ENCODE peak calls at places on chromosome 6, in four cellular contexts. One of them, this sample, is unnamed.

GRCh38 chr6:15997751-15998388 is 131.0 kb upstream of the MYLIP start:
- DNase-seq in IMR-90: no peak
- DNase-seq in H1: no peak
- DNase-seq in mesendoderm: no peak
- DNase-seq in this sample: no peak

GRCh38 chr6:24929255-24929654 is 6.5 kb downstream of the RIPOR2 start:
- DNase-seq in IMR-90: no peak
- DNase-seq in H1: no peak
- DNase-seq in mesendoderm: no peak
- DNase-seq in this sample: no peak

GRCh38 chr6:111871207-111871606 is 2.0 kb downstream of the FYN start:
- DNase-seq in IMR-90: no peak
- DNase-seq in H1: no peak
- DNase-seq in mesendoderm: no peak
- DNase-seq in this sample: no peak

GRCh38 chr6:44264154-44265002 is 973 bp downstream of the NFKBIE start:
- DNase-seq in IMR-90: peak
- DNase-seq in H1: no peak
- DNase-seq in mesendoderm: no peak
- DNase-seq in this sample: no peak

GRCh38 chr6:5665173-5665572 is 341.6 kb downstream of the NRN1 start:
- DNase-seq in IMR-90: no peak
- DNase-seq in H1: no peak
- DNase-seq in mesendoderm: no peak
- DNase-seq in this sample: no peak

GRCh38 chr6:4313044-4313686 is 177.8 kb upstream of the ECI2 start:
- DNase-seq in IMR-90: peak
- DNase-seq in H1: no peak
- DNase-seq in mesendoderm: peak
- DNase-seq in this sample: peak

GRCh38 chr6:23036401-23036983 is 467.1 kb downstream of the HDGFL1 start:
- DNase-seq in IMR-90: peak
- DNase-seq in H1: no peak
- DNase-seq in mesendoderm: no peak
- DNase-seq in this sample: no peak

GRCh38 chr6:4687656-4687988 is 88.6 kb upstream of the CDYL start:
- DNase-seq in IMR-90: no peak
- DNase-seq in H1: no peak
- DNase-seq in mesendoderm: no peak
- DNase-seq in this sample: no peak

GRCh38 chr6:118641042-118641441 is 10.3 kb downstream of the CEP85L start:
- DNase-seq in IMR-90: no peak
- DNase-seq in H1: no peak
- DNase-seq in mesendoderm: peak
- DNase-seq in this sample: no peak

GRCh38 chr6:10269814-10270472 is 144.9 kb downstream of the TFAP2A start:
- DNase-seq in IMR-90: no peak
- DNase-seq in H1: no peak
- DNase-seq in mesendoderm: no peak
- DNase-seq in this sample: no peak

GRCh38 chr6:162099685-162100084 is 627.9 kb downstream of the PRKN start:
- DNase-seq in IMR-90: peak
- DNase-seq in H1: no peak
- DNase-seq in mesendoderm: no peak
- DNase-seq in this sample: no peak

GRCh38 chr6:30511147-30511546 is 21.8 kb downstream of the HLA-E start:
- DNase-seq in IMR-90: no peak
- DNase-seq in H1: no peak
- DNase-seq in mesendoderm: no peak
- DNase-seq in this sample: no peak

GRCh38 chr6:7216941-7217621 is 95.9 kb downstream of the SSR1 start:
- DNase-seq in IMR-90: no peak
- DNase-seq in H1: no peak
- DNase-seq in mesendoderm: peak
- DNase-seq in this sample: no peak

GRCh38 chr6:110509617-110510231 is 33.3 kb upstream of the SLC22A16 start:
- DNase-seq in IMR-90: peak
- DNase-seq in H1: no peak
- DNase-seq in mesendoderm: peak
- DNase-seq in this sample: no peak

GRCh38 chr6:14126250-14126649 is 8.7 kb downstream of the CD83 start:
- DNase-seq in IMR-90: peak
- DNase-seq in H1: no peak
- DNase-seq in mesendoderm: no peak
- DNase-seq in this sample: no peak

GRCh38 chr6:15148356-15149058 is 97.4 kb upstream of the JARID2 start:
- DNase-seq in IMR-90: peak
- DNase-seq in H1: no peak
- DNase-seq in mesendoderm: peak
- DNase-seq in this sample: peak

GRCh38 chr6:38591451-38591850 is 48.3 kb downstream of the BTBD9 start:
- DNase-seq in IMR-90: no peak
- DNase-seq in H1: no peak
- DNase-seq in mesendoderm: no peak
- DNase-seq in this sample: no peak

GRCh38 chr6:4901256-4902061 is 102.4 kb downstream of the RPP40 start:
- DNase-seq in IMR-90: no peak
- DNase-seq in H1: no peak
- DNase-seq in mesendoderm: no peak
- DNase-seq in this sample: no peak

GRCh38 chr6:18162401-18162800 is 7.2 kb downstream of the KDM1B start:
- DNase-seq in IMR-90: no peak
- DNase-seq in H1: no peak
- DNase-seq in mesendoderm: no peak
- DNase-seq in this sample: no peak

GRCh38 chr6:18166314-18167007 is 11.2 kb downstream of the KDM1B start:
- DNase-seq in IMR-90: peak
- DNase-seq in H1: no peak
- DNase-seq in mesendoderm: no peak
- DNase-seq in this sample: no peak

GRCh38 chr6:18161437-18161836 is 6.2 kb downstream of the KDM1B start:
- DNase-seq in IMR-90: no peak
- DNase-seq in H1: no peak
- DNase-seq in mesendoderm: no peak
- DNase-seq in this sample: no peak

GRCh38 chr6:18168264-18168663 is 13.0 kb downstream of the KDM1B start:
- DNase-seq in IMR-90: no peak
- DNase-seq in H1: no peak
- DNase-seq in mesendoderm: no peak
- DNase-seq in this sample: no peak

DNA sequence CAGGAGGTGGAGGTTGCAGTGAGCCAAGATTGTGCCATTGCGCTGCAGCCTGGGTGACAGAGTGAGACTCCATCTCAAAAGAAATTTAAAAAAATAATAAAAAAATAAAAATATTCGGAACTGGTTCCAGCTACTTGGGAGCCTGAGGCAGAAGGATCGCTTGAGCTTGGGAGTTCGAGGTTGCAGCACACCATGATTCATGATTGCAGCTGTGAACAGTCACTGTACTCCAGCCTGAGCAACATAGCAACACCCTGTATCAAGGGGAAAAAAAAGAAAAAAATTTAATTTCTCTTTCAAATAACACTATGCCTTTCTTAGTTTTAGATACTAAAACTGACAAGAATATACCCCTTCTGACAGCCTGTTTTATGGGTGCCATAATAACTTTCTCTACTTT is 10.5 kb downstream of the KDM1B start:
- DNase-seq in IMR-90: peak
- DNase-seq in H1: no peak
- DNase-seq in mesendoderm: no peak
- DNase-seq in this sample: no peak
- H4K5ac ChIP-seq in IMR-90: no peak
- H4K5ac ChIP-seq in H1: no peak
- H4K5ac ChIP-seq in mesendoderm: no peak
- H4K5ac ChIP-seq in this sample: no peak

DNA sequence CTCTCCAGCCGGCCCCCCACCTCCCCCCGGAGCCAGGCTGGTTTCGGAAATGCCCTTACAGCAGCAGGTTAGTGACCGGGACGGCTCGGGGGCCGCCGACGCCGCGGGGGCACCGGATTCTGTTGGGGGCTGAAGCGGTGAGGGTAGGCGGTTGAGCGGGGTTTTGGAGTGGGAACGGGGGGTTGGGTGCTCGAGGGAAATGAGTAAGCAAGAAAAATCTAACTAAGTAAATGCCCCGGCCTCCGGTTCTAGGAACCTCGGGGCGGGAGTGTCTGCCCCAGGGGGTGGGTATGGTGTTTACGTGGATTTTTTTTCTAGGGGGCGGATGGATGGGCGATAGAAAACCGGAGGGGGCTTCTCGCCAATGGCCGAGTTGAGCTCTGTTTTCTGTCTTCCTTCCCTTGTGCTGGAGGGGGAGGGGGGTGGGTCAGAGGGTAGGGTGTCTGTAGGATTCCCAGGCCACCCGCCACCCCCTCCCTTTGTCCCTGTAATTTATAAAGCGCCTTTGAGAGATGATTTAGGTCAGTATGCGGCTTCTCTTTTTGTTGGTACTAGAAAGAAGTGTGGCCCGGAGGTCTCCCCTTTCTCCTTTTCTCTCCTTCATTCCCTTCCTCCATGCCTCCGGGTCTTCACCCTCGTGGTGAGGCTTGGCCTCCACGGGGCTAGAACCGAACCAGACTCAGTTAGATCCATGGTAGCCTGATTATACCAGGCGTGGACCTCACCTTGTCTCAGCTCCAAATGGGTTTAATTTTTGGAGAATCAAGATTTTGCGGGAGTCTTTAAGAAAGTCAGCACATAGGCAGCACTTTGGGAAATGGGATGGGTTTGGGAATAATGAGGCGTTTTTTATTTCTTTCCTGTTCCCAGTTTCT is 2.3 kb downstream of the E2F3 start:
- DNase-seq in IMR-90: peak
- DNase-seq in H1: no peak
- DNase-seq in mesendoderm: peak
- DNase-seq in this sample: peak
- H3K4ac ChIP-seq in IMR-90: peak
- H3K4ac ChIP-seq in H1: peak
- H3K4ac ChIP-seq in mesendoderm: peak
- H3K4ac ChIP-seq in this sample: no peak

DNA sequence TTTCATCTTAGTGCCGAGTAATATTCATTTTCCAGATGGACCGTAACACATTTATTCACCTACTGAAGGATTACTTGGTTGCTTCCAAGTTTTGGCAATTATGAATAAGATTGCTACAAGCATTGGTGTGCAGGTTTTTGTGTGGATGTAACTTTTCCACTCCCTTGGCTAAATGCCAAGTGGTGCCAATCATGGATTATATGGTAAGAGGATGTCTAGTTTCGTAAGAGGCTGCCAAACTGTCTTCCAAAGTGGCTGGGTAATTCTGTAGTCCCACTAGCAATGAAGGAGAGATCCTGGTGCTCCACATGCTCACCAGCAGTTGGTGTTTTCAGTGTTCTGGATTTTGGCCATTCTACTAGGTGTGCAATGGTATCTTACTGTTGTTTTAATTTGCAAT is 117.1 kb downstream of the IRF4 start:
- DNase-seq in IMR-90: no peak
- DNase-seq in H1: no peak
- DNase-seq in mesendoderm: no peak
- DNase-seq in this sample: no peak
- H4K5ac ChIP-seq in IMR-90: no peak
- H4K5ac ChIP-seq in H1: no peak
- H4K5ac ChIP-seq in mesendoderm: no peak
- H4K5ac ChIP-seq in this sample: no peak

GRCh38 chr6:33317668-33318425 is at the start of gene ZBTB22:
- DNase-seq in IMR-90: peak
- DNase-seq in H1: peak
- DNase-seq in mesendoderm: peak
- DNase-seq in this sample: peak

GRCh38 chr6:33320315-33321181 is 3.0 kb upstream of the ZBTB22 start:
- DNase-seq in IMR-90: peak
- DNase-seq in H1: no peak
- DNase-seq in mesendoderm: peak
- DNase-seq in this sample: peak

GRCh38 chr6:33321227-33321626 is 3.7 kb upstream of the ZBTB22 start:
- DNase-seq in IMR-90: no peak
- DNase-seq in H1: no peak
- DNase-seq in mesendoderm: no peak
- DNase-seq in this sample: no peak

GRCh38 chr6:33318426-33319073 is 1.0 kb upstream of the ZBTB22 start:
- DNase-seq in IMR-90: no peak
- DNase-seq in H1: no peak
- DNase-seq in mesendoderm: no peak
- DNase-seq in this sample: no peak

DNA sequence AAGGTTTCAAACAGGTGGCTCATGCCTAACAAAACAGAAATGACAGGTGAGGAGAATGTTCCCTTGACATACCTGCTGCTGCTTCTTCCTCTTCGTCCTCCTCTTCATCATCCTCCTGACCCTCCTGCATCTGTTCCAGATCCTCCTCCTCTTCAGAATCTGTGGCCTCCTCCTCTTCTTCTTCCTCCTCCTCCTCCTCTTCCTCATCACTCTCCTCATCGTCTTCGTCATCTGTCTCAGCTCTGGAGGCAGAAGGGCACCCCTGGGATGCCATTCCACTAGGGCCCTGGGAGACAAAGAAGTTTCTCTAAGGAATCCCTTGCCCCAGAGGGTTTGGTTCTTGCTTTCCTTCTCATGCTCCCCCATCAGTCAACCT is 2.4 kb upstream of the ZBTB22 start:
- DNase-seq in IMR-90: no peak
- DNase-seq in H1: no peak
- DNase-seq in mesendoderm: no peak
- DNase-seq in this sample: no peak
- H3K4ac ChIP-seq in IMR-90: peak
- H3K4ac ChIP-seq in H1: no peak
- H3K4ac ChIP-seq in mesendoderm: no peak
- H3K4ac ChIP-seq in this sample: no peak

GRCh38 chr6:32689531-32690505 is 23.4 kb upstream of the HLA-DQB1 start:
- DNase-seq in IMR-90: no peak
- DNase-seq in H1: no peak
- DNase-seq in mesendoderm: no peak
- DNase-seq in this sample: no peak
- H4K5ac ChIP-seq in IMR-90: no peak
- H4K5ac ChIP-seq in H1: no peak
- H4K5ac ChIP-seq in mesendoderm: no peak
- H4K5ac ChIP-seq in this sample: no peak

GRCh38 chr6:158028421-158028820 is 46.8 kb downstream of the SYNJ2 start:
- DNase-seq in IMR-90: no peak
- DNase-seq in H1: no peak
- DNase-seq in mesendoderm: no peak
- DNase-seq in this sample: no peak
- H3K4ac ChIP-seq in IMR-90: peak
- H3K4ac ChIP-seq in H1: no peak
- H3K4ac ChIP-seq in mesendoderm: no peak
- H3K4ac ChIP-seq in this sample: no peak

DNA sequence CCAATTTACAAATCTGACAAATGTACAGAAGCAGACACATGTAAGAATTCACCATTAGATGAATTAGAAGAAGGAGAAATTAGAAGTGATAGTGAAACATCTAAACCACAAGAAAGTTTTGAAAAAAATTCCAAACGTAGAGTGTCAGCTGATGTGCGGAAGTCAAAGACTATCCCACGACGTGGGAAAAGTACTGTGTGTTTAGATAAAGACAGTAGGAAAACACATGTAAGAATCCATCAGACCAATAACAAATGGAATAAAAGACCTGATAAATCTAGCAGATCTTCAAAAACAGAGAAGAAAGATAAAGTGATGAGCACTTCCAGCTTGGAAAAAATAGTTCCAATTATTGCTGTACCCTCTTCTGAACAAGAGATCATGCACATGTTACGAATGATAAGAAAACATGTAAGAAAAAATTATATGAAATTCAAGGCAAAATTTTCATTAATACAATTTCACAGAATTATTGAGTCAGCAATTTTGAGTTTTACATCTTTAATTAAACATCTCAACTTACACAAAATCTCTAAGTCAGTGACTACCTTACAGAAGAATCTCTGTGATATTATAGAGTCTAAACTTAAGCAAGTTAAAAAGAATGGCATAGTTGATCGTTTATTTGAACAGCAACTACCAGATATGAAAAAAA is 28.1 kb upstream of the GJA10 start:
- DNase-seq in IMR-90: no peak
- DNase-seq in H1: no peak
- DNase-seq in mesendoderm: no peak
- DNase-seq in this sample: no peak
- H4K5ac ChIP-seq in IMR-90: no peak
- H4K5ac ChIP-seq in H1: no peak
- H4K5ac ChIP-seq in mesendoderm: no peak
- H4K5ac ChIP-seq in this sample: no peak